ENCODE peak calls at places on chromosomes 7 and 10, in nine cellular contexts. One of them, this sample, is unnamed.
A peak's percentile ranks its signal among the peaks of the same experiment; 100 is the strongest.

GRCh38 chr7:157641866-157642265 is 305.1 kb downstream of the DNAJB6 start:
- DNase-seq in Daoy: no peak
- DNase-seq in activated CD4-positive, alpha-beta T cell treated with anti-CD3 and anti-CD28 coated beads for 48 hours: no peak
- DNase-seq in effector memory CD8-positive, alpha-beta T cell: no peak
- DNase-seq in HTR-8/SVneo: no peak
- DNase-seq in glutamatergic neuron: no peak
- DNase-seq in RWPE1: no peak
- DNase-seq in T-helper 9 cell: no peak
- DNase-seq in nephron progenitor cell: no peak
- DNase-seq in this sample: no peak

GRCh38 chr10:7291487-7292113 is 119.2 kb downstream of the SFMBT2 start:
- DNase-seq in Daoy: peak; percentile 28
- DNase-seq in activated CD4-positive, alpha-beta T cell treated with anti-CD3 and anti-CD28 coated beads for 48 hours: no peak
- DNase-seq in nephron progenitor cell: no peak
- DNase-seq in HTR-8/SVneo: peak; percentile 24
- DNase-seq in effector memory CD8-positive, alpha-beta T cell: no peak
- DNase-seq in glutamatergic neuron: no peak
- DNase-seq in RWPE1: no peak
- DNase-seq in T-helper 9 cell: no peak
- DNase-seq in this sample: no peak

GRCh38 chr10:88271736-88272135 is 311.4 kb downstream of the RNLS start:
- DNase-seq in glutamatergic neuron: no peak
- DNase-seq in activated CD4-positive, alpha-beta T cell treated with anti-CD3 and anti-CD28 coated beads for 48 hours: peak; percentile 13
- DNase-seq in RWPE1: no peak
- DNase-seq in T-helper 9 cell: no peak
- DNase-seq in nephron progenitor cell: no peak
- DNase-seq in HTR-8/SVneo: no peak
- DNase-seq in Daoy: peak; percentile 29
- DNase-seq in effector memory CD8-positive, alpha-beta T cell: no peak
- DNase-seq in this sample: no peak

GRCh38 chr7:351256-351655 is 61.3 kb downstream of the FOXL3 start:
- DNase-seq in glutamatergic neuron: no peak
- DNase-seq in Daoy: no peak
- DNase-seq in RWPE1: no peak
- DNase-seq in T-helper 9 cell: peak; percentile 49
- DNase-seq in nephron progenitor cell: no peak
- DNase-seq in HTR-8/SVneo: no peak
- DNase-seq in activated CD4-positive, alpha-beta T cell treated with anti-CD3 and anti-CD28 coated beads for 48 hours: peak; percentile 74
- DNase-seq in effector memory CD8-positive, alpha-beta T cell: peak; percentile 55
- DNase-seq in this sample: no peak

GRCh38 chr10:60098676-60099601 is 192.6 kb upstream of the CCDC6 start:
- DNase-seq in activated CD4-positive, alpha-beta T cell treated with anti-CD3 and anti-CD28 coated beads for 48 hours: peak; percentile 14
- DNase-seq in RWPE1: no peak
- DNase-seq in Daoy: no peak
- DNase-seq in effector memory CD8-positive, alpha-beta T cell: no peak
- DNase-seq in HTR-8/SVneo: no peak
- DNase-seq in T-helper 9 cell: no peak
- DNase-seq in glutamatergic neuron: peak; percentile 21
- DNase-seq in nephron progenitor cell: peak; percentile 3
- DNase-seq in this sample: peak; percentile 38

GRCh38 chr7:116354546-116355422 is 144.4 kb downstream of the TES start:
- DNase-seq in Daoy: peak; percentile 99
- DNase-seq in effector memory CD8-positive, alpha-beta T cell: no peak
- DNase-seq in glutamatergic neuron: no peak
- DNase-seq in T-helper 9 cell: no peak
- DNase-seq in RWPE1: peak; percentile 90
- DNase-seq in nephron progenitor cell: peak; percentile 31
- DNase-seq in activated CD4-positive, alpha-beta T cell treated with anti-CD3 and anti-CD28 coated beads for 48 hours: no peak
- DNase-seq in HTR-8/SVneo: peak; percentile 60
- DNase-seq in this sample: no peak

GRCh38 chr7:79495544-79496272 is 42.2 kb upstream of the MAGI2 start:
- DNase-seq in HTR-8/SVneo: peak; percentile 11
- DNase-seq in effector memory CD8-positive, alpha-beta T cell: no peak
- DNase-seq in glutamatergic neuron: no peak
- DNase-seq in nephron progenitor cell: no peak
- DNase-seq in T-helper 9 cell: no peak
- DNase-seq in Daoy: peak; percentile 44
- DNase-seq in RWPE1: peak; percentile 33
- DNase-seq in activated CD4-positive, alpha-beta T cell treated with anti-CD3 and anti-CD28 coated beads for 48 hours: no peak
- DNase-seq in this sample: no peak

GRCh38 chr7:107658467-107658866 is 2.2 kb upstream of the SLC26A4 start:
- DNase-seq in RWPE1: no peak
- DNase-seq in effector memory CD8-positive, alpha-beta T cell: no peak
- DNase-seq in nephron progenitor cell: no peak
- DNase-seq in Daoy: no peak
- DNase-seq in glutamatergic neuron: no peak
- DNase-seq in activated CD4-positive, alpha-beta T cell treated with anti-CD3 and anti-CD28 coated beads for 48 hours: no peak
- DNase-seq in T-helper 9 cell: no peak
- DNase-seq in HTR-8/SVneo: no peak
- DNase-seq in this sample: no peak

GRCh38 chr7:34155225-34155908 is 250.0 kb downstream of the BMPER start:
- DNase-seq in HTR-8/SVneo: no peak
- DNase-seq in Daoy: peak; percentile 83
- DNase-seq in RWPE1: peak; percentile 66
- DNase-seq in effector memory CD8-positive, alpha-beta T cell: no peak
- DNase-seq in nephron progenitor cell: no peak
- DNase-seq in activated CD4-positive, alpha-beta T cell treated with anti-CD3 and anti-CD28 coated beads for 48 hours: no peak
- DNase-seq in T-helper 9 cell: no peak
- DNase-seq in glutamatergic neuron: no peak
- DNase-seq in this sample: no peak

GRCh38 chr7:112907658-112908057 is 117.5 kb upstream of the TMEM168 start:
- DNase-seq in effector memory CD8-positive, alpha-beta T cell: no peak
- DNase-seq in activated CD4-positive, alpha-beta T cell treated with anti-CD3 and anti-CD28 coated beads for 48 hours: no peak
- DNase-seq in HTR-8/SVneo: no peak
- DNase-seq in RWPE1: no peak
- DNase-seq in nephron progenitor cell: no peak
- DNase-seq in T-helper 9 cell: no peak
- DNase-seq in Daoy: no peak
- DNase-seq in glutamatergic neuron: no peak
- DNase-seq in this sample: no peak

GRCh38 chr7:101126651-101127459 is at the start of gene SERPINE1:
- DNase-seq in HTR-8/SVneo: peak; percentile 84
- DNase-seq in glutamatergic neuron: no peak
- DNase-seq in T-helper 9 cell: peak; percentile 11
- DNase-seq in RWPE1: peak; percentile 99
- DNase-seq in Daoy: peak; percentile 100
- DNase-seq in effector memory CD8-positive, alpha-beta T cell: peak; percentile 39
- DNase-seq in activated CD4-positive, alpha-beta T cell treated with anti-CD3 and anti-CD28 coated beads for 48 hours: peak; percentile 48
- DNase-seq in nephron progenitor cell: peak; percentile 60
- DNase-seq in this sample: no peak

GRCh38 chr7:105098863-105099515 is 85.0 kb downstream of the KMT2E start:
- DNase-seq in HTR-8/SVneo: no peak
- DNase-seq in effector memory CD8-positive, alpha-beta T cell: no peak
- DNase-seq in RWPE1: peak; percentile 27
- DNase-seq in nephron progenitor cell: no peak
- DNase-seq in glutamatergic neuron: no peak
- DNase-seq in T-helper 9 cell: no peak
- DNase-seq in Daoy: no peak
- DNase-seq in activated CD4-positive, alpha-beta T cell treated with anti-CD3 and anti-CD28 coated beads for 48 hours: no peak
- DNase-seq in this sample: no peak

GRCh38 chr7:107108951-107109350 is 59.9 kb upstream of the HBP1 start:
- DNase-seq in T-helper 9 cell: no peak
- DNase-seq in nephron progenitor cell: no peak
- DNase-seq in RWPE1: no peak
- DNase-seq in effector memory CD8-positive, alpha-beta T cell: no peak
- DNase-seq in Daoy: no peak
- DNase-seq in HTR-8/SVneo: no peak
- DNase-seq in activated CD4-positive, alpha-beta T cell treated with anti-CD3 and anti-CD28 coated beads for 48 hours: no peak
- DNase-seq in glutamatergic neuron: no peak
- DNase-seq in this sample: no peak

GRCh38 chr10:89553064-89553734 is 17.8 kb upstream of the SLC16A12 start:
- DNase-seq in glutamatergic neuron: no peak
- DNase-seq in RWPE1: peak; percentile 82
- DNase-seq in Daoy: peak; percentile 70
- DNase-seq in activated CD4-positive, alpha-beta T cell treated with anti-CD3 and anti-CD28 coated beads for 48 hours: no peak
- DNase-seq in effector memory CD8-positive, alpha-beta T cell: no peak
- DNase-seq in T-helper 9 cell: no peak
- DNase-seq in HTR-8/SVneo: peak; percentile 79
- DNase-seq in nephron progenitor cell: no peak
- DNase-seq in this sample: no peak

This sample was measured in WERI-Rb-1.